ENCODE peak calls at places on chromosomes 11 and 22, in four cellular contexts. C is lung, X is neural progenitor cell, S is coronary artery. D is an unnamed sample.

GRCh38 chr22:38569181-38569971 is 607 bp downstream of the DMC1 start:
- DNase-seq in S (no peak), X (no peak), C (no peak), D (peak)

GRCh38 chr11:28303477-28304191 is 195.4 kb downstream of the METTL15 start:
- DNase-seq in X (no peak), S (no peak), C (no peak), D (no peak)

GRCh38 chr22:31241936-31242335 is 29.8 kb downstream of the LIMK2 start:
- DNase-seq in C (no peak), S (no peak), X (no peak), D (no peak)

GRCh38 chr11:102244681-102245409 is 72.4 kb upstream of the BIRC3 start:
- DNase-seq in X (no peak), S (no peak), C (no peak), D (no peak)

GRCh38 chr22:48738204-48738980 is 1089.3 kb downstream of the BRD1 start:
- DNase-seq in X (no peak), C (no peak), S (no peak), D (no peak)

GRCh38 chr11:115905331-115905730 is 401.1 kb upstream of the CADM1 start:
- DNase-seq in X (no peak), C (no peak), S (no peak), D (no peak)

GRCh38 chr11:41074318-41074717 is 385.1 kb downstream of the LRRC4C start:
- DNase-seq in C (no peak), X (no peak), S (no peak), D (no peak)

GRCh38 chr11:119166368-119167076 is 2.0 kb upstream of the NLRX1 start:
- DNase-seq in S (no peak), C (no peak), X (no peak), D (peak)

GRCh38 chr22:44389181-44389580 is 76.4 kb upstream of the SHISAL1 start:
- DNase-seq in X (no peak), S (no peak), C (no peak), D (no peak)

GRCh38 chr11:70786021-70786665 is 387.8 kb downstream of the CTTN start:
- DNase-seq in C (no peak), X (no peak), S (no peak), D (no peak)

GRCh38 chr11:72038491-72038890 is 39.8 kb downstream of the IL18BP start:
- DNase-seq in C (peak), X (no peak), S (peak), D (no peak)

GRCh38 chr11:64661146-64661545 is 61.9 kb downstream of the NRXN2 start:
- DNase-seq in X (no peak), S (peak), C (no peak), D (no peak)

GRCh38 chr11:1289211-1289935 is 20.1 kb downstream of the TOLLIP start:
- DNase-seq in S (no peak), C (no peak), X (no peak), D (no peak)
- TF ChIP-seq CTCF in S (no peak), C (no peak), X (no peak), D (no peak)

DNA sequence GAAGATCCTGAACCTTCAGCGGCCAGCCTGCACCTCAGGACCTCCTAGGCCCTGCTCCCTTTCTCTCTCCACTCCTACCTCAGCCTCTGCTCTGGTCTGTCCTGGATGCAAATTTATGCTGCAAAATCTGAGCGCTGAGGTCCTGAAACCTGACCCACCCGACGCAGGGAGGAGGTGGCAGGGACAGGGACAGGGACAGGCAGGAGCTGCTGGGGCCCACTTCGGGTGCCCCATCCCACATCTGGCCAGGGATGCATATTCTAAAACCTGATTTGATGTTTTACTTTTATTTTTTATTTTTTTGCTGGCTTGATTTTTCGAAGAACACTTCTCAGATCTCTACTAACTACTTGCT is 571 bp upstream of the PVALB start:
- DNase-seq in X (peak), C (no peak), S (no peak), D (no peak)
- H3K4me3 ChIP-seq in X (peak), C (no peak), S (no peak), D (no peak)

GRCh38 chr11:46362146-46363030 is 15.1 kb downstream of the DGKZ start:
- DNase-seq in C (no peak), S (no peak), X (no peak), D (no peak)

GRCh38 chr11:46364791-46365190 is 16.7 kb upstream of the MDK start:
- DNase-seq in C (no peak), X (no peak), S (no peak), D (peak)

GRCh38 chr11:46363031-46363407 is 15.8 kb downstream of the DGKZ start:
- DNase-seq in C (peak), X (no peak), S (no peak), D (no peak)

GRCh38 chr11:46364056-46364455 is 16.8 kb downstream of the DGKZ start:
- DNase-seq in X (no peak), C (no peak), S (no peak), D (peak)

DNA sequence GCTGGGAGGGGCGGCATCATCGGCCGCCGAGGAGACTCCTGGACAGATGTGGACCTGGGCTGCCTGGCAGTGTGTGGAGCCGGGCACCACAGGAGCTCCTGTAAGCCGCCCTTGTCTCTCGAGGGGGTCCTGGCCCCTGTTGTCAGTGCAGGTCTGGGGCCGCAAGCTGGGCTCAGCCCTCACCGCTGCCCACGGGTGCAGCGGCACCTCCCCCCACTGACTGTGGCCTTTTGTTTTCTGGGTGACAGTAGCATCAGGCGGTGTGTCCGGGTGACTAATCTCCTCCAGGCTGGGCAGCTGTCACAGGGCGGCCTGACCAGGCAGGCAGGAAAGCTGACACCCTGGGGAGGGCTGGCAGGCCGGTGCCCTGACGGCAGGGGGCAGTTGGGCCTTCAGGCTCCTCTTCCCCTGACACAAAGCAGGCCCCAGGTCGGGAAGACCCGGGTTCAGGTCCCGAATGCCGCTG is 16.2 kb downstream of the DGKZ start:
- DNase-seq in S (no peak), X (no peak), C (no peak), D (no peak)
- TF ChIP-seq CTCF in S (no peak), X (no peak), C (no peak), D (no peak)

GRCh38 chr22:50314081-50314454 is 6.6 kb upstream of the PLXNB2 start:
- DNase-seq in C (no peak), S (no peak), X (no peak), D (no peak)
- H3K4me3 ChIP-seq in C (no peak), S (peak), X (no peak), D (no peak)

GRCh38 chr11:91220476-91221202 is 997.8 kb upstream of the CHORDC1 start:
- DNase-seq in S (no peak), C (no peak), X (no peak), D (no peak)
- TF ChIP-seq CTCF in S (no peak), C (no peak), X (no peak), D (no peak)

GRCh38 chr11:77634724-77635123 is 2.9 kb downstream of the CLNS1A start:
- DNase-seq in S (no peak), C (no peak), X (no peak), D (no peak)

GRCh38 chr11:77636738-77637344 is 753 bp downstream of the CLNS1A start:
- DNase-seq in C (no peak), S (no peak), X (peak), D (no peak)

GRCh38 chr11:77630311-77630710 is 7.3 kb downstream of the CLNS1A start:
- DNase-seq in C (no peak), S (no peak), X (no peak), D (no peak)

GRCh38 chr11:77637345-77638165 is at the start of gene CLNS1A:
- DNase-seq in X (peak), C (peak), S (peak), D (peak)

GRCh38 chr11:77633856-77634425 is 3.7 kb downstream of the CLNS1A start:
- DNase-seq in S (no peak), C (no peak), X (no peak), D (no peak)
- H3K4me3 ChIP-seq in S (no peak), C (no peak), X (no peak), D (no peak)

D was measured in pancreas.